ENCODE peak calls at places on chromosomes 16 and 17, in nine cellular contexts. One of them, this sample, is unnamed.

GRCh38 chr17:29579866-29580771 is 9.3 kb downstream of the GIT1 start:
- DNase-seq in heart left ventricle: peak; percentile 84
- DNase-seq in body of pancreas: peak; percentile 93
- DNase-seq in tibial nerve: peak; percentile 91
- DNase-seq in uterus: peak; percentile 83
- DNase-seq in ovary: peak; percentile 84
- DNase-seq in upper lobe of left lung: peak; percentile 90
- DNase-seq in IMR-90: peak; percentile 75
- DNase-seq in stomach: peak; percentile 89
- DNase-seq in this sample: peak; percentile 62

GRCh38 chr17:1898332-1898731 is 68.5 kb downstream of the RPA1 start:
- DNase-seq in stomach: no peak
- DNase-seq in upper lobe of left lung: no peak
- DNase-seq in ovary: no peak
- DNase-seq in heart left ventricle: no peak
- DNase-seq in tibial nerve: no peak
- DNase-seq in IMR-90: no peak
- DNase-seq in uterus: no peak
- DNase-seq in body of pancreas: no peak
- DNase-seq in this sample: no peak

GRCh38 chr16:86387461-86388440 is 122.6 kb upstream of the FOXF1 start:
- DNase-seq in body of pancreas: no peak
- DNase-seq in tibial nerve: no peak
- DNase-seq in upper lobe of left lung: no peak
- DNase-seq in stomach: no peak
- DNase-seq in uterus: no peak
- DNase-seq in ovary: no peak
- DNase-seq in IMR-90: peak; percentile 100
- DNase-seq in heart left ventricle: no peak
- DNase-seq in this sample: no peak

GRCh38 chr16:87442581-87442966 is 50.2 kb downstream of the ZCCHC14 start:
- DNase-seq in ovary: no peak
- DNase-seq in IMR-90: peak; percentile 31
- DNase-seq in uterus: no peak
- DNase-seq in stomach: no peak
- DNase-seq in upper lobe of left lung: no peak
- DNase-seq in tibial nerve: no peak
- DNase-seq in body of pancreas: no peak
- DNase-seq in heart left ventricle: no peak
- DNase-seq in this sample: no peak

GRCh38 chr17:44502598-44503079 is 567 bp downstream of the GPATCH8 start:
- DNase-seq in body of pancreas: no peak
- DNase-seq in ovary: peak; percentile 42
- DNase-seq in stomach: peak; percentile 26
- DNase-seq in upper lobe of left lung: peak; percentile 21
- DNase-seq in tibial nerve: peak; percentile 10
- DNase-seq in uterus: no peak
- DNase-seq in IMR-90: peak; percentile 24
- DNase-seq in heart left ventricle: no peak
- DNase-seq in this sample: no peak

GRCh38 chr17:47802341-47803022 is 19.1 kb downstream of the OSBPL7 start:
- DNase-seq in body of pancreas: peak; percentile 67
- DNase-seq in upper lobe of left lung: no peak
- DNase-seq in heart left ventricle: no peak
- DNase-seq in uterus: no peak
- DNase-seq in stomach: peak; percentile 64
- DNase-seq in tibial nerve: no peak
- DNase-seq in ovary: no peak
- DNase-seq in IMR-90: peak; percentile 41
- DNase-seq in this sample: peak; percentile 40

GRCh38 chr17:61205931-61206330 is 193.7 kb upstream of the TBX2 start:
- DNase-seq in ovary: no peak
- DNase-seq in IMR-90: peak; percentile 31
- DNase-seq in uterus: no peak
- DNase-seq in heart left ventricle: no peak
- DNase-seq in stomach: no peak
- DNase-seq in tibial nerve: no peak
- DNase-seq in upper lobe of left lung: no peak
- DNase-seq in body of pancreas: no peak
- DNase-seq in this sample: no peak

GRCh38 chr17:30600830-30601494 is 123.8 kb downstream of the GOSR1 start:
- DNase-seq in stomach: no peak
- DNase-seq in ovary: peak; percentile 22
- DNase-seq in body of pancreas: peak; percentile 30
- DNase-seq in upper lobe of left lung: peak; percentile 42
- DNase-seq in uterus: no peak
- DNase-seq in tibial nerve: no peak
- DNase-seq in heart left ventricle: no peak
- DNase-seq in IMR-90: peak; percentile 11
- DNase-seq in this sample: no peak

GRCh38 chr16:66701061-66701460 is 4.5 kb upstream of the CMTM4 start:
- DNase-seq in stomach: no peak
- DNase-seq in ovary: no peak
- DNase-seq in heart left ventricle: no peak
- DNase-seq in upper lobe of left lung: no peak
- DNase-seq in body of pancreas: no peak
- DNase-seq in tibial nerve: no peak
- DNase-seq in IMR-90: no peak
- DNase-seq in uterus: no peak
- DNase-seq in this sample: no peak

GRCh38 chr17:65548570-65548969 is 12.9 kb downstream of the AXIN2 start:
- DNase-seq in heart left ventricle: no peak
- DNase-seq in tibial nerve: no peak
- DNase-seq in stomach: no peak
- DNase-seq in ovary: no peak
- DNase-seq in uterus: no peak
- DNase-seq in upper lobe of left lung: no peak
- DNase-seq in IMR-90: no peak
- DNase-seq in body of pancreas: no peak
- DNase-seq in this sample: no peak

GRCh38 chr16:75461575-75461974 is 2.9 kb downstream of the TMEM170A start:
- DNase-seq in upper lobe of left lung: no peak
- DNase-seq in IMR-90: no peak
- DNase-seq in body of pancreas: no peak
- DNase-seq in uterus: no peak
- DNase-seq in heart left ventricle: no peak
- DNase-seq in ovary: no peak
- DNase-seq in tibial nerve: no peak
- DNase-seq in stomach: no peak
- DNase-seq in this sample: no peak
- H3K4me3 ChIP-seq in upper lobe of left lung: no peak overlapping the region
- H3K4me3 ChIP-seq in IMR-90: no peak overlapping the region
- H3K4me3 ChIP-seq in body of pancreas: no peak overlapping the region
- H3K4me3 ChIP-seq in uterus: no peak overlapping the region
- H3K4me3 ChIP-seq in heart left ventricle: no peak overlapping the region
- H3K4me3 ChIP-seq in ovary: no peak overlapping the region
- H3K4me3 ChIP-seq in tibial nerve: no peak overlapping the region
- H3K4me3 ChIP-seq in stomach: no peak overlapping the region
- H3K4me3 ChIP-seq in this sample: no peak overlapping the region

GRCh38 chr17:48814504-48814903 is 2.5 kb downstream of the TTLL6 start:
- DNase-seq in stomach: peak; percentile 61
- DNase-seq in tibial nerve: peak; percentile 63
- DNase-seq in upper lobe of left lung: no peak
- DNase-seq in uterus: peak; percentile 22
- DNase-seq in heart left ventricle: peak; percentile 46
- DNase-seq in body of pancreas: peak; percentile 61
- DNase-seq in ovary: peak; percentile 48
- DNase-seq in IMR-90: peak; percentile 37
- DNase-seq in this sample: peak; percentile 16

GRCh38 chr17:48816438-48816773 is 623 bp downstream of the TTLL6 start:
- DNase-seq in stomach: no peak
- DNase-seq in IMR-90: no peak
- DNase-seq in ovary: no peak
- DNase-seq in body of pancreas: no peak
- DNase-seq in uterus: no peak
- DNase-seq in tibial nerve: no peak
- DNase-seq in heart left ventricle: no peak
- DNase-seq in upper lobe of left lung: no peak
- DNase-seq in this sample: no peak

GRCh38 chr17:48819466-48819865 is 2.4 kb upstream of the TTLL6 start:
- DNase-seq in IMR-90: no peak
- DNase-seq in upper lobe of left lung: no peak
- DNase-seq in uterus: no peak
- DNase-seq in ovary: no peak
- DNase-seq in body of pancreas: no peak
- DNase-seq in heart left ventricle: no peak
- DNase-seq in stomach: no peak
- DNase-seq in tibial nerve: no peak
- DNase-seq in this sample: no peak

GRCh38 chr17:48816774-48817590 is at the start of gene TTLL6:
- DNase-seq in IMR-90: peak; percentile 56
- DNase-seq in uterus: peak; percentile 74
- DNase-seq in ovary: peak; percentile 77
- DNase-seq in heart left ventricle: peak; percentile 86
- DNase-seq in body of pancreas: peak; percentile 83
- DNase-seq in tibial nerve: peak; percentile 64
- DNase-seq in stomach: peak; percentile 92
- DNase-seq in upper lobe of left lung: peak; percentile 93
- DNase-seq in this sample: peak; percentile 38

GRCh38 chr17:48818361-48818841 is 1.4 kb upstream of the TTLL6 start:
- DNase-seq in uterus: no peak
- DNase-seq in IMR-90: no peak
- DNase-seq in tibial nerve: no peak
- DNase-seq in ovary: no peak
- DNase-seq in body of pancreas: no peak
- DNase-seq in stomach: no peak
- DNase-seq in heart left ventricle: no peak
- DNase-seq in upper lobe of left lung: no peak
- DNase-seq in this sample: no peak
- TF ChIP-seq POLR2A in uterus: no peak
- TF ChIP-seq POLR2A in IMR-90: no peak
- TF ChIP-seq POLR2A in tibial nerve: no peak
- TF ChIP-seq POLR2A in ovary: no peak
- TF ChIP-seq POLR2A in body of pancreas: no peak
- TF ChIP-seq POLR2A in stomach: no peak
- TF ChIP-seq POLR2A in heart left ventricle: no peak
- TF ChIP-seq POLR2A in upper lobe of left lung: no peak
- TF ChIP-seq POLR2A in this sample: no peak

GRCh38 chr16:3665508-3665907 is 11.0 kb downstream of the DNASE1 start:
- DNase-seq in body of pancreas: no peak
- DNase-seq in stomach: no peak
- DNase-seq in uterus: no peak
- DNase-seq in ovary: no peak
- DNase-seq in heart left ventricle: no peak
- DNase-seq in tibial nerve: no peak
- DNase-seq in IMR-90: no peak
- DNase-seq in upper lobe of left lung: no peak
- DNase-seq in this sample: no peak
- H3K36me3 ChIP-seq in body of pancreas: peaks cover 14% of the 10 kb centered on the region
- H3K36me3 ChIP-seq in stomach: peaks cover 83% of the 10 kb centered on the region
- H3K36me3 ChIP-seq in uterus: no peaks in the 10 kb centered on the region
- H3K36me3 ChIP-seq in ovary: no peaks in the 10 kb centered on the region
- H3K36me3 ChIP-seq in heart left ventricle: peaks cover 69% of the 10 kb centered on the region
- H3K36me3 ChIP-seq in tibial nerve: peaks cover 91% of the 10 kb centered on the region
- H3K36me3 ChIP-seq in IMR-90: peaks cover 46% of the 10 kb centered on the region
- H3K36me3 ChIP-seq in upper lobe of left lung: peaks cover 44% of the 10 kb centered on the region
- H3K36me3 ChIP-seq in this sample: no peaks in the 10 kb centered on the region

GRCh38 chr16:24986512-24987303 is 28.5 kb downstream of the ARHGAP17 start:
- DNase-seq in stomach: no peak
- DNase-seq in ovary: no peak
- DNase-seq in IMR-90: peak; percentile 88
- DNase-seq in uterus: no peak
- DNase-seq in upper lobe of left lung: peak; percentile 47
- DNase-seq in tibial nerve: peak; percentile 54
- DNase-seq in body of pancreas: peak; percentile 24
- DNase-seq in heart left ventricle: peak; percentile 63
- DNase-seq in this sample: no peak
- H3K4me3 ChIP-seq in stomach: no peak overlapping the region
- H3K4me3 ChIP-seq in ovary: no peak overlapping the region
- H3K4me3 ChIP-seq in IMR-90: peak overlapping the region; percentile 3
- H3K4me3 ChIP-seq in uterus: no peak overlapping the region
- H3K4me3 ChIP-seq in upper lobe of left lung: no peak overlapping the region
- H3K4me3 ChIP-seq in tibial nerve: no peak overlapping the region
- H3K4me3 ChIP-seq in body of pancreas: no peak overlapping the region
- H3K4me3 ChIP-seq in heart left ventricle: peak overlapping the region; percentile 13
- H3K4me3 ChIP-seq in this sample: no peak overlapping the region

DNA sequence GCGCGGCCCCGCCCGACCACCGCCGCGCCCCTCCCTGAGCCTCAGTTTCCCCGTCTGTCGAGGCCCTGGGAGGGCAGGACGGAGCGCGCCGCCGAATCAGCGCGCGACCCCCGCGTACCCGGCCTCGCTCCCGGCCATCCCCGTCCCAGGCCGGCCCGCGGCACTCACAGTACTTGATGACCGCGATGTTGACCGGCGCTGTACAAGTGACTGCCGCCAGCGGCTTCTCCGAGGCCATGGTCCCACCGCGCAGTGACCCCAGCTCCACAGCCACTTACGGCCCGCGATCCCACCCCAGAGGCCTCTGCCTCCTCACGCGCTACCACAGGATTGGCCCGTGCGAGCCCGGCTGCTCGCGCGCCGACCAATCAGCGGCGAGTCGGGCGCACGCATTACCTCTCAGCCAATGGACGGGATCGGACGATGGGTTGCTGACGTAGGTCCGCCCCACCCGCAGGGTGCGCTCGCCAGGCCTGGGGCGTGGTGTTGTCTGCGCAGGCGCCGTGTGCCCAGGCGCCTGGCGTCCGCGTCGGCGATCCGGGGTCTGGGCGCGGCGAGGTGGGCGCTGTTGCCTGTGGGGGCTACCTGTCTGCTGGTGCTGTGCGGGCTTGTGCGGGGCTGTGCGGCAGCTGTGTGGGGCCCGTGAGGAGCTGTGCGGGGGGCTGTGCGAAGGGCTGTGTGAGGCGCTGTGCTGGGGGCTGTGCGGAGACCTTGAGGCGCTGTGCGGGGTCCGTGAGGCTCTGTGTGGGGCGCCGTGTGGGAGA is at the start of gene MVD:
- DNase-seq in IMR-90: peak; percentile 97
- DNase-seq in heart left ventricle: peak; percentile 98
- DNase-seq in uterus: peak; percentile 96
- DNase-seq in tibial nerve: peak; percentile 89
- DNase-seq in upper lobe of left lung: peak; percentile 97
- DNase-seq in stomach: peak; percentile 97
- DNase-seq in body of pancreas: peak; percentile 97
- DNase-seq in ovary: peak; percentile 96
- DNase-seq in this sample: peak; percentile 97
- TF ChIP-seq POLR2A in IMR-90: peak; percentile 92
- TF ChIP-seq POLR2A in heart left ventricle: peak; percentile 92
- TF ChIP-seq POLR2A in uterus: peak; percentile 80
- TF ChIP-seq POLR2A in tibial nerve: peak; percentile 42
- TF ChIP-seq POLR2A in upper lobe of left lung: peak; percentile 94
- TF ChIP-seq POLR2A in stomach: peak; percentile 32
- TF ChIP-seq POLR2A in body of pancreas: peak; percentile 91
- TF ChIP-seq POLR2A in ovary: peak; percentile 63
- TF ChIP-seq POLR2A in this sample: peak; percentile 90